ENCODE peak calls at places on chromosomes 16 and 17, in six cellular contexts. X is T-helper 2 cell, H is heart right ventricle, E is fibroblast of lung, C is hypothalamus, M is breast epithelium. B is an unnamed sample.

GRCh38 chr17:57921342-57921741 is 33.9 kb downstream of the CUEDC1 start:
- DNase-seq in X (no peak), H (no peak), E (peak), C (peak), M (no peak), B (no peak)

GRCh38 chr16:29141586-29142324 is 156.9 kb downstream of the LAT start:
- DNase-seq in X (no peak), H (no peak), E (no peak), C (no peak), M (peak), B (no peak)

GRCh38 chr16:51540259-51540658 is 389.2 kb upstream of the SALL1 start:
- DNase-seq in X (no peak), H (no peak), E (peak), C (no peak), M (no peak), B (no peak)

GRCh38 chr16:19005561-19006445 is 22.1 kb downstream of the TMC7 start:
- DNase-seq in X (no peak), H (peak), E (peak), C (peak), M (no peak), B (peak)

GRCh38 chr16:49556252-49557069 is 182.9 kb downstream of the C16orf78 start:
- DNase-seq in X (no peak), H (no peak), E (peak), C (no peak), M (no peak), B (no peak)

GRCh38 chr17:1590031-1590746 is 27.6 kb upstream of the PITPNA start:
- DNase-seq in X (no peak), H (peak), E (peak), C (peak), M (no peak), B (no peak)

GRCh38 chr16:21950782-21951521 is 2.2 kb upstream of the UQCRC2 start:
- DNase-seq in X (peak), H (no peak), E (peak), C (no peak), M (no peak), B (no peak)

GRCh38 chr16:88437367-88437964 is 15.6 kb upstream of the ZFPM1 start:
- DNase-seq in X (peak), H (peak), E (peak), C (peak), M (no peak), B (no peak)

GRCh38 chr17:50423553-50424159 is 2.4 kb upstream of the ACSF2 start:
- DNase-seq in X (no peak), H (no peak), E (peak), C (no peak), M (no peak), B (no peak)

GRCh38 chr16:81711609-81712329 is 67.3 kb upstream of the PLCG2 start:
- DNase-seq in X (no peak), H (no peak), E (peak), C (no peak), M (peak), B (peak)

GRCh38 chr17:4706121-4706520 is 2.2 kb upstream of the PELP1 start:
- DNase-seq in X (no peak), H (no peak), E (peak), C (no peak), M (no peak), B (no peak)

GRCh38 chr16:84136331-84137125 is 8.4 kb downstream of the HSDL1 start:
- DNase-seq in X (no peak), H (no peak), E (peak), C (no peak), M (no peak), B (no peak)

GRCh38 chr17:45160505-45161287 is 979 bp upstream of the HEXIM2 start:
- DNase-seq in X (peak), H (peak), E (peak), C (peak), M (peak), B (peak)

B was measured in C1 segment of cervical spinal cord.